ENCODE peak calls at places on chromosomes 7 and 10, in six cellular contexts. One of them, this sample, is unnamed. For H3K27me3, the result is how much of the 10 kb centered on the place peaks cover.

GRCh38 chr10:102306006-102306405 is 60.7 kb downstream of the GBF1 start:
- DNase-seq in WERI-Rb-1: no peak
- DNase-seq in upper lobe of left lung: no peak
- DNase-seq in transverse colon: no peak
- DNase-seq in cardiac muscle cell: no peak
- DNase-seq in psoas muscle: no peak
- DNase-seq in this sample: no peak

GRCh38 chr7:142371586-142372377 is 113.9 kb upstream of the PRSS58 start:
- DNase-seq in WERI-Rb-1: no peak
- DNase-seq in upper lobe of left lung: no peak
- DNase-seq in transverse colon: no peak
- DNase-seq in cardiac muscle cell: no peak
- DNase-seq in psoas muscle: no peak
- DNase-seq in this sample: no peak

GRCh38 chr7:81692146-81692905 is 77.5 kb downstream of the HGF start:
- DNase-seq in WERI-Rb-1: no peak
- DNase-seq in upper lobe of left lung: no peak
- DNase-seq in transverse colon: no peak
- DNase-seq in cardiac muscle cell: no peak
- DNase-seq in psoas muscle: no peak
- DNase-seq in this sample: no peak

GRCh38 chr7:66697451-66698438 is 42.8 kb upstream of the RABGEF1 start:
- DNase-seq in WERI-Rb-1: peak
- DNase-seq in upper lobe of left lung: no peak
- DNase-seq in transverse colon: no peak
- DNase-seq in cardiac muscle cell: no peak
- DNase-seq in psoas muscle: peak
- DNase-seq in this sample: no peak

GRCh38 chr10:76114556-76114955 is 683.1 kb downstream of the LRMDA start:
- DNase-seq in WERI-Rb-1: peak
- DNase-seq in upper lobe of left lung: no peak
- DNase-seq in transverse colon: no peak
- DNase-seq in cardiac muscle cell: peak
- DNase-seq in psoas muscle: no peak
- DNase-seq in this sample: no peak

GRCh38 chr7:5363729-5364128 is 59.9 kb downstream of the TNRC18 start:
- DNase-seq in WERI-Rb-1: no peak
- DNase-seq in upper lobe of left lung: no peak
- DNase-seq in transverse colon: no peak
- DNase-seq in cardiac muscle cell: no peak
- DNase-seq in psoas muscle: no peak
- DNase-seq in this sample: no peak

GRCh38 chr10:104472957-104473745 is 119.5 kb downstream of the CFAP58 start:
- DNase-seq in WERI-Rb-1: no peak
- DNase-seq in upper lobe of left lung: no peak
- DNase-seq in transverse colon: no peak
- DNase-seq in cardiac muscle cell: no peak
- DNase-seq in psoas muscle: no peak
- DNase-seq in this sample: no peak

GRCh38 chr10:19819419-19820033 is 3.3 kb downstream of the PLXDC2 start:
- DNase-seq in WERI-Rb-1: no peak
- DNase-seq in upper lobe of left lung: no peak
- DNase-seq in transverse colon: peak
- DNase-seq in cardiac muscle cell: peak
- DNase-seq in psoas muscle: no peak
- DNase-seq in this sample: no peak

GRCh38 chr10:112141297-112141696 is 42.3 kb downstream of the GPAM start:
- DNase-seq in WERI-Rb-1: no peak
- DNase-seq in upper lobe of left lung: no peak
- DNase-seq in transverse colon: no peak
- DNase-seq in cardiac muscle cell: no peak
- DNase-seq in psoas muscle: no peak
- DNase-seq in this sample: peak

GRCh38 chr10:94098916-94099315 is 105.2 kb downstream of the PLCE1 start:
- DNase-seq in WERI-Rb-1: peak
- DNase-seq in upper lobe of left lung: no peak
- DNase-seq in transverse colon: no peak
- DNase-seq in cardiac muscle cell: no peak
- DNase-seq in psoas muscle: no peak
- DNase-seq in this sample: no peak

GRCh38 chr10:73044378-73045285 is 52.0 kb downstream of the P4HA1 start:
- DNase-seq in WERI-Rb-1: no peak
- DNase-seq in upper lobe of left lung: no peak
- DNase-seq in transverse colon: no peak
- DNase-seq in cardiac muscle cell: no peak
- DNase-seq in psoas muscle: no peak
- DNase-seq in this sample: no peak

GRCh38 chr7:47400741-47401206 is 181.1 kb downstream of the TNS3 start:
- DNase-seq in WERI-Rb-1: no peak
- DNase-seq in upper lobe of left lung: peak
- DNase-seq in transverse colon: peak
- DNase-seq in cardiac muscle cell: no peak
- DNase-seq in psoas muscle: no peak
- DNase-seq in this sample: no peak

GRCh38 chr7:98628916-98629525 is 11.9 kb downstream of the NPTX2 start:
- DNase-seq in WERI-Rb-1: no peak
- DNase-seq in upper lobe of left lung: no peak
- DNase-seq in transverse colon: no peak
- DNase-seq in cardiac muscle cell: no peak
- DNase-seq in psoas muscle: no peak
- DNase-seq in this sample: no peak

GRCh38 chr7:81173766-81174281 is 255.0 kb upstream of the SEMA3C start:
- DNase-seq in WERI-Rb-1: no peak
- DNase-seq in upper lobe of left lung: no peak
- DNase-seq in transverse colon: no peak
- DNase-seq in cardiac muscle cell: no peak
- DNase-seq in psoas muscle: no peak
- DNase-seq in this sample: no peak

GRCh38 chr7:44226396-44226753 is 25.6 kb downstream of the YKT6 start:
- DNase-seq in WERI-Rb-1: no peak
- DNase-seq in upper lobe of left lung: no peak
- DNase-seq in transverse colon: no peak
- DNase-seq in cardiac muscle cell: no peak
- DNase-seq in psoas muscle: peak
- DNase-seq in this sample: no peak

GRCh38 chr10:124508070-124508667 is 46.5 kb downstream of the LHPP start:
- DNase-seq in WERI-Rb-1: no peak
- DNase-seq in upper lobe of left lung: no peak
- DNase-seq in transverse colon: no peak
- DNase-seq in cardiac muscle cell: no peak
- DNase-seq in psoas muscle: no peak
- DNase-seq in this sample: no peak

GRCh38 chr10:59465089-59465488 is 102.7 kb upstream of the FAM13C start:
- DNase-seq in WERI-Rb-1: peak
- DNase-seq in upper lobe of left lung: no peak
- DNase-seq in transverse colon: no peak
- DNase-seq in cardiac muscle cell: peak
- DNase-seq in psoas muscle: no peak
- DNase-seq in this sample: no peak
- TF ChIP-seq CTCF in WERI-Rb-1: peak
- TF ChIP-seq CTCF in upper lobe of left lung: no peak
- TF ChIP-seq CTCF in transverse colon: no peak
- TF ChIP-seq CTCF in cardiac muscle cell: peak
- TF ChIP-seq CTCF in psoas muscle: peak
- TF ChIP-seq CTCF in this sample: peak

GRCh38 chr7:103576616-103577015 is 130.6 kb upstream of the SLC26A5 start:
- DNase-seq in WERI-Rb-1: no peak
- DNase-seq in upper lobe of left lung: no peak
- DNase-seq in transverse colon: no peak
- DNase-seq in cardiac muscle cell: no peak
- DNase-seq in psoas muscle: no peak
- DNase-seq in this sample: no peak
- H3K27me3 ChIP-seq in WERI-Rb-1: under half
- H3K27me3 ChIP-seq in upper lobe of left lung: under half
- H3K27me3 ChIP-seq in transverse colon: under half
- H3K27me3 ChIP-seq in cardiac muscle cell: under half
- H3K27me3 ChIP-seq in psoas muscle: under half
- H3K27me3 ChIP-seq in this sample: under half

DNA sequence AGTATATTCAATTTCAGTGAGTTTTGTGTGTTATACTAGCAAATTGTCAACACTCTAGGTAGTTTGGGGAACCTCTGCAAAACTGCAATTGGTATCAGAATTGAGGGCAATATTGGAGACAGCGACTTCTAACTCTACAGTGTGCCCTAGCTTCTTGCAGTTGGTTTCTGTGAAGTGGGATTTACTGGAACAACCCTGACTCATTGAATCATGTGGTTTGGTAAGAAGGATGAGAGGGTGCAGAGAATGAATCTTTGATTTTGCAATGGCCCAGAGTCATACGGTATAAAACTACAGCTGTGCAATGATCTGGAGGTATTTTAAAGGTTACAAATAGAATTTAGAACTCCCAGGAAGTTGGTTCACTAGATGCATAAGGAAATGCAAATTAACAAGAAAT is 129.1 kb upstream of the PPP1R3A start:
- DNase-seq in WERI-Rb-1: no peak
- DNase-seq in upper lobe of left lung: no peak
- DNase-seq in transverse colon: no peak
- DNase-seq in cardiac muscle cell: no peak
- DNase-seq in psoas muscle: no peak
- DNase-seq in this sample: no peak
- H3K4me3 ChIP-seq in WERI-Rb-1: no peak
- H3K4me3 ChIP-seq in upper lobe of left lung: peak
- H3K4me3 ChIP-seq in transverse colon: peak
- H3K4me3 ChIP-seq in cardiac muscle cell: no peak
- H3K4me3 ChIP-seq in psoas muscle: peak
- H3K4me3 ChIP-seq in this sample: no peak

DNA sequence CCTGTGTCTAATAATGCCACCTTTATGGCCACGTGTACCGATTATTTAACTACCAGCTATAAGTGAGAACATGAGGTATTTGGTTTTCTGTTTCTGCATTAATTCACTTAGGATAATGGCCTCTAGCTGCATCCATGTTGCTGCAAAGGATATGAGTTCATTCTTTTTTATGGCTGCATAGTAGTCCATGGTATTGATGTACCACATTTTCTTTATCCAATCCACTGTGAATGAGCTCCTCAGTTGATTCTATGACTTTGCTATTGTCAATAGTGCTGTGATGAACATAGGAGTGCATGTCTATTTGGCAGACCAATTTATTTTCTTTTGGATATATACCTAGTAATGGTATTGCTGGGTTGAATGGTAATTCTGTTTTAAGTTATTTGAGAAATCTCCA is 96.4 kb downstream of the SLC25A40 start:
- DNase-seq in WERI-Rb-1: no peak
- DNase-seq in upper lobe of left lung: no peak
- DNase-seq in transverse colon: no peak
- DNase-seq in cardiac muscle cell: no peak
- DNase-seq in psoas muscle: no peak
- DNase-seq in this sample: no peak
- TF ChIP-seq CTCF in WERI-Rb-1: no peak
- TF ChIP-seq CTCF in upper lobe of left lung: no peak
- TF ChIP-seq CTCF in transverse colon: no peak
- TF ChIP-seq CTCF in cardiac muscle cell: no peak
- TF ChIP-seq CTCF in psoas muscle: no peak
- TF ChIP-seq CTCF in this sample: no peak

This sample was measured in right atrium auricular region.